ENCODE peak calls at places on chromosomes 13 and 19, in six cellular contexts. M is upper lobe of right lung, G is PC-9, V is left ventricle myocardium inferior, T is choroid plexus epithelial cell, P is epithelial cell of esophagus. I is an unnamed sample.

GRCh38 chr13:113953561-113953960 is 20.3 kb downstream of the C13orf46 start:
- DNase-seq in P (no peak), M (no peak), T (no peak), V (peak), G (no peak), I (no peak)

GRCh38 chr19:15550847-15551182 is 42.5 kb downstream of the CYP4F22 start:
- DNase-seq in P (no peak), G (no peak), T (no peak), V (no peak), M (no peak), I (no peak)

GRCh38 chr19:18800636-18801035 is 9.5 kb upstream of the COMP start:
- DNase-seq in M (no peak), G (peak), V (no peak), P (no peak), T (no peak), I (no peak)

GRCh38 chr19:15286688-15287355 is 45.5 kb downstream of the BRD4 start:
- DNase-seq in P (no peak), M (no peak), G (no peak), V (no peak), T (no peak), I (no peak)

GRCh38 chr13:65063753-65064152 is 2166.4 kb downstream of the PCDH9 start:
- DNase-seq in V (no peak), G (no peak), M (no peak), P (no peak), T (peak), I (peak)

GRCh38 chr13:79491715-79492114 is 10.8 kb downstream of the NDFIP2 start:
- DNase-seq in T (peak), M (no peak), P (peak), V (no peak), G (peak), I (no peak)

GRCh38 chr19:10009269-10009665 is 1.0 kb downstream of the COL5A3 start:
- DNase-seq in T (peak), G (no peak), P (no peak), M (peak), V (peak), I (peak)

GRCh38 chr19:44745386-44745831 is 3.1 kb upstream of the BCL3 start:
- DNase-seq in M (peak), P (peak), G (no peak), T (peak), V (peak), I (no peak)

GRCh38 chr13:40275636-40276035 is 390.8 kb downstream of the FOXO1 start:
- DNase-seq in G (no peak), V (no peak), P (peak), T (peak), M (no peak), I (no peak)

GRCh38 chr13:22726721-22727120 is 454.1 kb upstream of the SGCG start:
- DNase-seq in T (no peak), V (no peak), M (no peak), P (no peak), G (no peak), I (no peak)

GRCh38 chr13:95641961-95642621 is 2.4 kb downstream of the DZIP1 start:
- DNase-seq in P (peak), M (peak), G (no peak), V (peak), T (peak), I (no peak)

GRCh38 chr19:17488593-17489391 is 18.5 kb downstream of the SLC27A1 start:
- DNase-seq in M (peak), V (peak), P (peak), G (peak), T (no peak), I (no peak)

GRCh38 chr13:114259974-114260373 is 21.4 kb upstream of the UPF3A start:
- DNase-seq in G (no peak), T (no peak), V (no peak), M (no peak), P (no peak), I (no peak)

GRCh38 chr13:99642841-99643240 is 141.6 kb downstream of the TM9SF2 start:
- DNase-seq in T (no peak), G (no peak), V (no peak), M (no peak), P (no peak), I (no peak)

GRCh38 chr13:36709136-36709895 is 35.5 kb downstream of the SERTM1 start:
- DNase-seq in T (no peak), G (no peak), V (no peak), P (no peak), M (no peak), I (no peak)

GRCh38 chr19:29489182-29489951 is 36.4 kb upstream of the VSTM2B start:
- DNase-seq in V (no peak), M (peak), G (no peak), P (no peak), T (no peak), I (no peak)

GRCh38 chr19:47350599-47350998 is 1.5 kb downstream of the DHX34 start:
- DNase-seq in V (no peak), P (no peak), G (no peak), T (no peak), M (no peak), I (no peak)
- H3K4me3 ChIP-seq in V (no peak), P (no peak), G (peak), T (no peak), M (no peak), I (no peak)

GRCh38 chr19:55802281-55802680 is 29.5 kb downstream of the NLRP11 start:
- DNase-seq in V (no peak), G (no peak), M (no peak), P (no peak), T (no peak), I (no peak)

DNA sequence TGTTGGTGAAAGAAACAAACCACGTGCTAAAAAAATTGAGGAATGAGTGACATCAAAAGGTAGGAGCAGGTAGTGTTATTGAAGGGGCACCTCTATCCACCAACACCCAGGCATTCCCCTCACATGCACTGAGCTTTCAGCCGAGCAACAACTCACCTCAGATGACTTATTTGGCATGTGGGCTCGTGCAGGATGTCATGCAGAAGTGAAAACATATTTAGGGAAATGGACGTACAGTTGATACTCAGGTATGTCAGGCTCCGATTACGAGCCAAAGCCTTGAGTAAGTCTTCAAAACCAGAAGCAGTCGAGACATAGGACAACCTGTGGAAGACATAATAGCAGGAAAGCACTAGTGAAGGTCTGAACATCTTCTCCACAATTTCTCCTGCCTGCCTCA is 30.4 kb downstream of the NLRP11 start:
- DNase-seq in V (no peak), T (no peak), P (no peak), M (no peak), G (no peak), I (no peak)
- TF ChIP-seq CTCF in V (no peak), T (no peak), P (no peak), M (no peak), G (no peak), I (no peak)

DNA sequence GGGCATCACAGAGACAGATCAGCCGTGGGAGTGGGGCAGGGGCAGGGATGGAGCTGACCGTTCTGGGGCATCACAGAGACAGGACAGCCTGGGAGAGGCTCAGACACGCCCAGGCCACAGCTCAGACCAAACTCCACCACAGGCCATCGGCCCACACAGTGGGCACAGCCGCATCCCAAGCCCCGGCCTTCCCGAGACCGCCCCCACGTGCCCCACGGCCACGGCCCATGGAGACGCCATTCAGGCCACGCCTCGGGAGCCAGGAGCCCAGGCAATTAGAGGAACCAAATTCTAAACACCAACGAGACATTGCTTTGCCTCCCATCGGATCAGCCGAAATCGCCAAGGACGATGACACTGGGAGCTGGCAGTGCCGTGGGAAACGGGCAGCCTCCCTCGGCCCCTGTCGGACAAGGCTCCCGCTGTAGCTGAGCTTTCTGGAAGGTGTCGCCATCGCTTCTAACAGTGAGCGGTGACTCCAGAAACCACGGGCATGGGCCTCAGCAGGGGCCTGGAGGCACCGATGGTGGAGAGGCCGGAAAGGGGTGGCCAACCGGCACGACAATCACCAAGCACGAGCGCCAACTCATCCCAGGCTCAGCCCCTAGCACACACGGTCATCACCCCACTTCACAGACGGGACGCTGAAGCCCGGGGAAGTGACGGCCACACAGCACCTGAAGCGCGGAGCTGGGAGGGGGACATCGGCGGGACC is 2.4 kb downstream of the PIP5K1C start:
- DNase-seq in T (no peak), V (no peak), P (no peak), M (no peak), G (no peak), I (no peak)
- H3K4me3 ChIP-seq in T (no peak), V (peak), P (no peak), M (no peak), G (no peak), I (peak)

DNA sequence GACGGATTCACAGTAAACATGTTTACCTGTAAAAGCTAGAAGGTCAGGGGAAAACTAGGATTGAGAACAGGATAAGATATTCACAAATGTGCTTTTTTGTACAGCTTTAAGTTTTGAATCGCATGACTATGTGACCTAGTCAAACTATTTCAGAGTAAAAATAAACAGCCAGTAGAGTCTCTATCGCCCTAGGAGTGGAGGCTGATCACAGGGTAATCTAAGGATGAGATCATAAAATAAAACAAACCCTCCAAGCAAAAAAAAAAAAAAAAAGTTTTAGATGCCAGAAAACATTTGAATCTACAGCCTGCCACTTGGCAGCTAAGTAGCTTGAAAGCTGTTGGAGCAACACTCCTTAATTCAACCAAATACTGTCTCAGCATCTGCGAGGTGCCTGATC is 26.8 kb downstream of the ZNF350 start:
- DNase-seq in P (no peak), T (peak), M (no peak), G (no peak), V (no peak), I (no peak)
- TF ChIP-seq CTCF in P (no peak), T (no peak), M (no peak), G (no peak), V (no peak), I (no peak)

DNA sequence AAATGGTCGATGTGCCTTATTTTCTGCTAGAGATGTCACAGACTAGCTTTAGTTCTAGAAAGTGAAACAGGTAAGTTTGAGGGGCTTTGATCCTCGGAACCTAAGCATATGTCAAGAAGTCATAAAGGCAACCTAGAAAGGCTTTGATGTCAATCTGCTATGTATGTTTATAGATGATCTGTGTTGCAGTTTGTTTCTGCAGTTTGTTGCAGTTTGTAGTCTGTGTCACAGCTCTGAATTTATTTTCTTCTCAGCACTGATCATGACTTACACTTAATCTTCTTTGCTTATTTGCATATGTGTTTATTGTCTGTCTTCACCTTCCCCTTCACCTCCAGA is 5.9 kb downstream of the LSM14A start:
- DNase-seq in T (no peak), M (no peak), V (no peak), P (no peak), G (no peak), I (no peak)
- H3K4me3 ChIP-seq in T (no peak), M (peak), V (peak), P (no peak), G (no peak), I (no peak)

GRCh38 chr13:110524484-110525254 is 36.9 kb downstream of the RAB20 start:
- DNase-seq in T (no peak), V (peak), M (peak), P (peak), G (peak), I (no peak)
- TF ChIP-seq CTCF in T (no peak), V (no peak), M (no peak), P (no peak), G (no peak), I (no peak)

I was measured in AG04450.